ENCODE peak calls at places on chromosomes 6 and 20, in six cellular contexts. One of them, this sample, is unnamed.

GRCh38 chr6:113047148-113047547 is 700.0 kb downstream of the RFPL4B start:
- DNase-seq in upper lobe of left lung: no peak
- DNase-seq in BJ: peak; percentile 72
- DNase-seq in AG09319: peak; percentile 75
- DNase-seq in cardiac fibroblast: peak; percentile 65
- DNase-seq in breast epithelium: no peak
- DNase-seq in this sample: no peak

GRCh38 chr6:139230421-139230840 is 61.4 kb downstream of the TXLNB start:
- DNase-seq in upper lobe of left lung: no peak
- DNase-seq in AG09319: no peak
- DNase-seq in breast epithelium: no peak
- DNase-seq in cardiac fibroblast: peak; percentile 52
- DNase-seq in BJ: no peak
- DNase-seq in this sample: no peak

GRCh38 chr6:150252714-150253444 is 110.0 kb downstream of the PPP1R14C start:
- DNase-seq in BJ: no peak
- DNase-seq in AG09319: no peak
- DNase-seq in cardiac fibroblast: peak; percentile 18
- DNase-seq in breast epithelium: no peak
- DNase-seq in upper lobe of left lung: no peak
- DNase-seq in this sample: no peak

GRCh38 chr6:42294759-42295158 is 77.1 kb upstream of the MRPS10 start:
- DNase-seq in cardiac fibroblast: peak; percentile 84
- DNase-seq in breast epithelium: no peak
- DNase-seq in upper lobe of left lung: no peak
- DNase-seq in BJ: peak; percentile 19
- DNase-seq in AG09319: no peak
- DNase-seq in this sample: no peak

GRCh38 chr20:51142448-51142847 is 119.5 kb upstream of the KCNG1 start:
- DNase-seq in upper lobe of left lung: no peak
- DNase-seq in BJ: no peak
- DNase-seq in cardiac fibroblast: no peak
- DNase-seq in breast epithelium: no peak
- DNase-seq in AG09319: no peak
- DNase-seq in this sample: no peak

GRCh38 chr6:167571550-167571949 is 246.7 kb downstream of the TTLL2 start:
- DNase-seq in BJ: no peak
- DNase-seq in breast epithelium: no peak
- DNase-seq in upper lobe of left lung: no peak
- DNase-seq in cardiac fibroblast: no peak
- DNase-seq in AG09319: no peak
- DNase-seq in this sample: no peak

GRCh38 chr6:36245572-36246031 is 24.3 kb upstream of the PNPLA1 start:
- DNase-seq in breast epithelium: no peak
- DNase-seq in BJ: no peak
- DNase-seq in cardiac fibroblast: no peak
- DNase-seq in upper lobe of left lung: no peak
- DNase-seq in AG09319: no peak
- DNase-seq in this sample: no peak

GRCh38 chr20:39269031-39269461 is 306.9 kb downstream of the DHX35 start:
- DNase-seq in AG09319: no peak
- DNase-seq in cardiac fibroblast: peak; percentile 34
- DNase-seq in BJ: no peak
- DNase-seq in upper lobe of left lung: peak; percentile 57
- DNase-seq in breast epithelium: no peak
- DNase-seq in this sample: no peak

GRCh38 chr6:44569931-44570385 is 182.5 kb downstream of the CDC5L start:
- DNase-seq in AG09319: no peak
- DNase-seq in upper lobe of left lung: peak; percentile 31
- DNase-seq in breast epithelium: peak; percentile 32
- DNase-seq in cardiac fibroblast: peak; percentile 20
- DNase-seq in BJ: no peak
- DNase-seq in this sample: no peak

GRCh38 chr20:8616792-8617191 is 452.1 kb upstream of the PLCB4 start:
- DNase-seq in upper lobe of left lung: no peak
- DNase-seq in BJ: peak; percentile 37
- DNase-seq in cardiac fibroblast: peak; percentile 40
- DNase-seq in breast epithelium: no peak
- DNase-seq in AG09319: peak; percentile 44
- DNase-seq in this sample: no peak

GRCh38 chr6:7939186-7939863 is 28.7 kb upstream of the TXNDC5 start:
- DNase-seq in AG09319: no peak
- DNase-seq in BJ: no peak
- DNase-seq in cardiac fibroblast: peak; percentile 54
- DNase-seq in breast epithelium: no peak
- DNase-seq in upper lobe of left lung: no peak
- DNase-seq in this sample: no peak

GRCh38 chr20:61352381-61353260 is 100.6 kb downstream of the CDH4 start:
- DNase-seq in breast epithelium: no peak
- DNase-seq in cardiac fibroblast: no peak
- DNase-seq in AG09319: no peak
- DNase-seq in upper lobe of left lung: no peak
- DNase-seq in BJ: no peak
- DNase-seq in this sample: no peak

GRCh38 chr6:157017861-157018260 is 240.7 kb downstream of the ARID1B start:
- DNase-seq in BJ: no peak
- DNase-seq in breast epithelium: no peak
- DNase-seq in upper lobe of left lung: no peak
- DNase-seq in AG09319: no peak
- DNase-seq in cardiac fibroblast: no peak
- DNase-seq in this sample: no peak

GRCh38 chr6:136992113-136992512 is 52.7 kb downstream of the IL20RA start:
- DNase-seq in BJ: no peak
- DNase-seq in upper lobe of left lung: no peak
- DNase-seq in AG09319: no peak
- DNase-seq in cardiac fibroblast: no peak
- DNase-seq in breast epithelium: no peak
- DNase-seq in this sample: no peak

GRCh38 chr20:45104786-45105185 is 3.9 kb upstream of the KCNS1 start:
- DNase-seq in cardiac fibroblast: peak; percentile 94
- DNase-seq in AG09319: no peak
- DNase-seq in upper lobe of left lung: no peak
- DNase-seq in breast epithelium: no peak
- DNase-seq in BJ: no peak
- DNase-seq in this sample: no peak

GRCh38 chr6:112149719-112150263 is 62.4 kb downstream of the FAM229B start:
- DNase-seq in cardiac fibroblast: peak; percentile 29
- DNase-seq in AG09319: peak; percentile 96
- DNase-seq in breast epithelium: no peak
- DNase-seq in upper lobe of left lung: no peak
- DNase-seq in BJ: peak; percentile 94
- DNase-seq in this sample: no peak

GRCh38 chr6:134589512-134589911 is 271.6 kb upstream of the SGK1 start:
- DNase-seq in cardiac fibroblast: peak; percentile 98
- DNase-seq in AG09319: peak; percentile 94
- DNase-seq in BJ: peak; percentile 99
- DNase-seq in upper lobe of left lung: no peak
- DNase-seq in breast epithelium: no peak
- DNase-seq in this sample: no peak

GRCh38 chr6:70370496-70370895 is 42.8 kb upstream of the FAM135A start:
- DNase-seq in AG09319: no peak
- DNase-seq in cardiac fibroblast: no peak
- DNase-seq in BJ: no peak
- DNase-seq in breast epithelium: no peak
- DNase-seq in upper lobe of left lung: no peak
- DNase-seq in this sample: no peak

GRCh38 chr6:14638932-14639875 is 521.6 kb downstream of the CD83 start:
- DNase-seq in cardiac fibroblast: peak; percentile 52
- DNase-seq in breast epithelium: peak; percentile 22
- DNase-seq in upper lobe of left lung: no peak
- DNase-seq in BJ: no peak
- DNase-seq in AG09319: no peak
- DNase-seq in this sample: no peak

GRCh38 chr6:108446629-108447150 is 114.0 kb upstream of the FOXO3 start:
- DNase-seq in cardiac fibroblast: no peak
- DNase-seq in AG09319: no peak
- DNase-seq in BJ: no peak
- DNase-seq in breast epithelium: no peak
- DNase-seq in upper lobe of left lung: no peak
- DNase-seq in this sample: no peak

GRCh38 chr20:18686696-18687095 is 98.8 kb downstream of the DTD1 start:
- DNase-seq in breast epithelium: no peak
- DNase-seq in upper lobe of left lung: no peak
- DNase-seq in cardiac fibroblast: no peak
- DNase-seq in BJ: no peak
- DNase-seq in AG09319: no peak
- DNase-seq in this sample: no peak

GRCh38 chr6:43219814-43220213 is 9.5 kb downstream of the DNPH1 start:
- DNase-seq in upper lobe of left lung: no peak
- DNase-seq in cardiac fibroblast: no peak
- DNase-seq in BJ: no peak
- DNase-seq in AG09319: no peak
- DNase-seq in breast epithelium: no peak
- DNase-seq in this sample: no peak

GRCh38 chr6:9225441-9225871 is 790.1 kb upstream of the SLC35B3 start:
- DNase-seq in AG09319: no peak
- DNase-seq in breast epithelium: peak; percentile 23
- DNase-seq in upper lobe of left lung: no peak
- DNase-seq in cardiac fibroblast: no peak
- DNase-seq in BJ: peak; percentile 85
- DNase-seq in this sample: no peak

GRCh38 chr6:158631678-158632537 is 12.6 kb downstream of the DYNLT1 start:
- DNase-seq in cardiac fibroblast: peak; percentile 90
- DNase-seq in breast epithelium: no peak
- DNase-seq in BJ: no peak
- DNase-seq in AG09319: no peak
- DNase-seq in upper lobe of left lung: peak; percentile 73
- DNase-seq in this sample: no peak

GRCh38 chr6:32976334-32977069 is 8.1 kb downstream of the BRD2 start:
- DNase-seq in AG09319: no peak
- DNase-seq in upper lobe of left lung: no peak
- DNase-seq in breast epithelium: no peak
- DNase-seq in BJ: no peak
- DNase-seq in cardiac fibroblast: no peak
- DNase-seq in this sample: no peak

GRCh38 chr6:128358111-128358780 is 162.2 kb downstream of the PTPRK start:
- DNase-seq in BJ: no peak
- DNase-seq in AG09319: no peak
- DNase-seq in breast epithelium: no peak
- DNase-seq in upper lobe of left lung: no peak
- DNase-seq in cardiac fibroblast: peak; percentile 29
- DNase-seq in this sample: no peak

GRCh38 chr20:18019068-18019467 is 38.6 kb downstream of the OVOL2 start:
- DNase-seq in upper lobe of left lung: no peak
- DNase-seq in BJ: no peak
- DNase-seq in cardiac fibroblast: peak; percentile 39
- DNase-seq in breast epithelium: no peak
- DNase-seq in AG09319: no peak
- DNase-seq in this sample: no peak

GRCh38 chr6:12403201-12403826 is 113.2 kb downstream of the EDN1 start:
- DNase-seq in upper lobe of left lung: no peak
- DNase-seq in AG09319: peak; percentile 20
- DNase-seq in breast epithelium: no peak
- DNase-seq in cardiac fibroblast: peak; percentile 84
- DNase-seq in BJ: no peak
- DNase-seq in this sample: no peak

GRCh38 chr6:25524542-25524941 is 127.5 kb upstream of the SCGN start:
- DNase-seq in breast epithelium: no peak
- DNase-seq in BJ: no peak
- DNase-seq in cardiac fibroblast: no peak
- DNase-seq in AG09319: no peak
- DNase-seq in upper lobe of left lung: no peak
- DNase-seq in this sample: no peak

GRCh38 chr6:80543598-80544181 is 437.2 kb downstream of the BCKDHB start:
- DNase-seq in AG09319: no peak
- DNase-seq in upper lobe of left lung: no peak
- DNase-seq in breast epithelium: no peak
- DNase-seq in BJ: no peak
- DNase-seq in cardiac fibroblast: peak; percentile 91
- DNase-seq in this sample: no peak
- TF ChIP-seq CTCF in AG09319: no peak
- TF ChIP-seq CTCF in upper lobe of left lung: no peak
- TF ChIP-seq CTCF in breast epithelium: no peak
- TF ChIP-seq CTCF in BJ: no peak
- TF ChIP-seq CTCF in cardiac fibroblast: peak; percentile 35
- TF ChIP-seq CTCF in this sample: no peak

GRCh38 chr20:34705383-34706021 is 1.4 kb downstream of the TP53INP2 start:
- DNase-seq in cardiac fibroblast: peak; percentile 52
- DNase-seq in AG09319: no peak
- DNase-seq in BJ: no peak
- DNase-seq in upper lobe of left lung: no peak
- DNase-seq in breast epithelium: peak; percentile 24
- DNase-seq in this sample: no peak
- TF ChIP-seq CTCF in cardiac fibroblast: peak; percentile 8
- TF ChIP-seq CTCF in AG09319: no peak
- TF ChIP-seq CTCF in BJ: peak; percentile 16
- TF ChIP-seq CTCF in upper lobe of left lung: peak; percentile 22
- TF ChIP-seq CTCF in breast epithelium: no peak
- TF ChIP-seq CTCF in this sample: no peak

DNA sequence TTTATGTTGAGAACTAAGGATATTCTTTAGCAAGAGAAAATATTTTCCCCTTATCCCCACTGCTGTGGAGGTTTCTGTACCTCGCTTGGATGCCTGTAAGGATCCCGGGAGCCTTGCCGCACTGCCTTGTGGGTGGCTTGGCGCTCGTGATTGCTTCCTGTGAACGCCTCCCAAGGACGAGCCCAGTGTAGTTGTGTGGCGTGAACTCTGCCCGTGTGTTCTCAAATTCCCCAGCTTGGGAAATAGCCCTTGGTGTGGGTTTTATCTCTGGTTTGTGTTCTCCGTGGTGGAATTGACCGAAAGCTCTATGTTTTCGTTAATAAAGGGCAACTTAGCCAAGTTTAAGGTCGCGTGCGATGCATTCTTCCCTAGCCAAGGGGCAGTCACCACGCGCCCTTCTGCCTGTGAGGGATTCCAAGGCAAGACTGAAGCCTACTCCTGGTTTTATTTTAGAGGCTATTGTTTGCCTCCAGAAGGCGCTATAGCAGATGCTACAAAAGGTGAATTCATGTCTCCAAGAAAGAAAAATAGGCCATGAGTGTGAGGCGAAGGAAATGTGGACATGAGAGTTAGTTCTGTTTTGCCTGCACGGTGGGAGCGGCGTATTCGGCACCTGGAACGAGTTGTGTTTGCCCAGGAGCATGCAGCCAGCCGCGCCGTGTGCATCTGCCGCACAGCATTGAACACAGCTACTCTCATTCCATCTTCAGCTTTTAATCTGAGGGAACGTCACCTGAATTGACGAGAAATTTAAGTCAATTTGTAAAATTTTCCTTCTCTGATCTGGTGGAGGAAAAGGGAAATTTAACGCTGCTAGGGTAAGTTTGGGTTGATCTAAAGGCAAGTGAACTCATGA is 40.3 kb upstream of the IRF4 start:
- DNase-seq in AG09319: no peak
- DNase-seq in upper lobe of left lung: peak; percentile 76
- DNase-seq in BJ: no peak
- DNase-seq in cardiac fibroblast: no peak
- DNase-seq in breast epithelium: no peak
- DNase-seq in this sample: no peak
- TF ChIP-seq CTCF in AG09319: no peak
- TF ChIP-seq CTCF in upper lobe of left lung: no peak
- TF ChIP-seq CTCF in BJ: no peak
- TF ChIP-seq CTCF in cardiac fibroblast: no peak
- TF ChIP-seq CTCF in breast epithelium: no peak
- TF ChIP-seq CTCF in this sample: no peak

GRCh38 chr6:16239090-16239797 is 857 bp downstream of the GMPR start:
- DNase-seq in upper lobe of left lung: peak; percentile 81
- DNase-seq in BJ: no peak
- DNase-seq in breast epithelium: no peak
- DNase-seq in cardiac fibroblast: no peak
- DNase-seq in AG09319: no peak
- DNase-seq in this sample: peak; percentile 21
- TF ChIP-seq CTCF in upper lobe of left lung: peak; percentile 63
- TF ChIP-seq CTCF in BJ: peak; percentile 21
- TF ChIP-seq CTCF in breast epithelium: no peak
- TF ChIP-seq CTCF in cardiac fibroblast: peak; percentile 11
- TF ChIP-seq CTCF in AG09319: peak; percentile 31
- TF ChIP-seq CTCF in this sample: no peak

This sample was measured in natural killer cell.